ENCODE peak calls at places on chromosomes 12 and 14, in eight cellular contexts. Q, B, U, E, X, P, O and K are unnamed samples.

GRCh38 chr14:40312296-40312695 is 880.1 kb upstream of the FBXO33 start:
- DNase-seq in Q (no peak), B (no peak), U (no peak), E (no peak), X (no peak), P (no peak), O (no peak), K (no peak)

GRCh38 chr12:3629082-3629830 is 123.7 kb downstream of the CRACR2A start:
- DNase-seq in Q (no peak), B (no peak), U (no peak), E (no peak), X (no peak), P (no peak), O (no peak), K (no peak)

GRCh38 chr12:2936301-2936700 is 22.9 kb upstream of the TEAD4 start:
- DNase-seq in Q (no peak), B (no peak), U (no peak), E (no peak), X (no peak), P (no peak), O (no peak), K (no peak)

GRCh38 chr12:46164186-46164585 is 104.7 kb downstream of the SLC38A1 start:
- DNase-seq in Q (no peak), B (no peak), U (no peak), E (no peak), X (no peak), P (no peak), O (no peak), K (no peak)

GRCh38 chr12:6554168-6554989 is 1.5 kb downstream of the IFFO1 start:
- DNase-seq in Q (peak; percentile 79), B (peak; percentile 81), U (peak; percentile 91), E (peak; percentile 80), X (peak; percentile 87), P (peak; percentile 75), O (peak; percentile 90), K (peak; percentile 87)

GRCh38 chr12:67067453-67068203 is 201.5 kb upstream of the CAND1 start:
- DNase-seq in Q (no peak), B (no peak), U (no peak), E (no peak), X (no peak), P (no peak), O (no peak), K (no peak)

GRCh38 chr12:49553512-49554088 is 14.3 kb downstream of the MCRS1 start:
- DNase-seq in Q (no peak), B (no peak), U (peak; percentile 81), E (peak; percentile 44), X (peak; percentile 34), P (peak; percentile 65), O (no peak), K (no peak)

GRCh38 chr12:104825408-104825807 is 132.7 kb downstream of the SLC41A2 start:
- DNase-seq in Q (no peak), B (no peak), U (peak; percentile 17), E (no peak), X (peak; percentile 8), P (no peak), O (no peak), K (no peak)

GRCh38 chr14:63857467-63858030 is 4.7 kb downstream of the SYNE2 start:
- DNase-seq in Q (no peak), B (no peak), U (no peak), E (no peak), X (no peak), P (no peak), O (no peak), K (no peak)

GRCh38 chr12:5718073-5718472 is 227.0 kb downstream of the ANO2 start:
- DNase-seq in Q (no peak), B (no peak), U (no peak), E (no peak), X (no peak), P (no peak), O (peak; percentile 3), K (no peak)

GRCh38 chr14:69313176-69313575 is 53.2 kb downstream of the GALNT16 start:
- DNase-seq in Q (no peak), B (no peak), U (no peak), E (no peak), X (no peak), P (no peak), O (no peak), K (no peak)

GRCh38 chr14:94751956-94752355 is 18.0 kb downstream of the GSC start:
- DNase-seq in Q (no peak), B (no peak), U (no peak), E (no peak), X (no peak), P (no peak), O (no peak), K (no peak)

GRCh38 chr14:99467338-99468075 is 13.2 kb downstream of the SETD3 start:
- DNase-seq in Q (no peak), B (no peak), U (no peak), E (peak; percentile 15), X (peak; percentile 3), P (no peak), O (no peak), K (no peak)

GRCh38 chr12:68067762-68068376 is 78.6 kb downstream of the IFNG-AS1 start:
- DNase-seq in Q (no peak), B (no peak), U (peak; percentile 37), E (no peak), X (peak; percentile 15), P (no peak), O (no peak), K (no peak)

GRCh38 chr14:63692309-63693020 is 35.4 kb downstream of the SGPP1 start:
- DNase-seq in Q (no peak), B (no peak), U (no peak), E (no peak), X (no peak), P (no peak), O (no peak), K (no peak)

GRCh38 chr12:18955594-18955993 is 173.9 kb upstream of the PLEKHA5 start:
- DNase-seq in Q (no peak), B (no peak), U (no peak), E (no peak), X (no peak), P (no peak), O (no peak), K (no peak)

GRCh38 chr14:25411933-25412757 is 362.2 kb upstream of the STXBP6 start:
- DNase-seq in Q (no peak), B (no peak), U (peak; percentile 18), E (no peak), X (peak; percentile 47), P (peak; percentile 10), O (no peak), K (no peak)

GRCh38 chr14:37566811-37567371 is 28.2 kb downstream of the FOXA1 start:
- DNase-seq in Q (no peak), B (no peak), U (no peak), E (peak; percentile 80), X (no peak), P (no peak), O (no peak), K (no peak)

GRCh38 chr12:14403711-14404164 is 38.3 kb downstream of the ATF7IP start:
- DNase-seq in Q (no peak), B (no peak), U (peak; percentile 52), E (peak; percentile 77), X (peak; percentile 92), P (peak; percentile 51), O (no peak), K (no peak)

GRCh38 chr14:75837151-75837787 is 144.5 kb downstream of the TGFB3 start:
- DNase-seq in Q (no peak), B (no peak), U (no peak), E (no peak), X (no peak), P (no peak), O (no peak), K (no peak)

GRCh38 chr12:74418573-74418972 is 119.1 kb upstream of the ATXN7L3B start:
- DNase-seq in Q (no peak), B (no peak), U (no peak), E (no peak), X (no peak), P (no peak), O (no peak), K (no peak)

DNA sequence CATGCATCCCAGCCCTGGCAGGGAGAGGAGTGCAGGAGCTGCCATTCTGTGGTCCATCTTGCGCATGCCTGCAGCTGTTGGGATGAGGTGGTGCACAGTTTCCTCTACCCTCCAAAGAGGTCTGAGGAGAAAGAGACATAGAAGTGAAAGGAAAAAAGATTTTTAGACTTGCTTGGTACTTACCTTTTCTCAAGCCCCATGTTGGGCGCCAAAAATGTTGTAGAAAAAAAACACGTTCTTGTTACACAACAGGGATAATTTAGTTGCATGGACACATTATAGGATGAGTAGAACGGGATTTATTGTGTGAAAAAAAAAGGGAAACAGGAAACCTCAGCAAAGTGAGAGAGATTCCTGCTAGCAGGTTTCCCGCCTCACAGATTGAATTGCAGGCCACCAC is 244.4 kb upstream of the GARIN2 start:
- DNase-seq in Q (no peak), B (no peak), U (peak; percentile 24), E (peak; percentile 10), X (peak; percentile 42), P (no peak), O (no peak), K (no peak)
- H3K9me3 ChIP-seq in Q (peaks cover 27% of the 10 kb centered on the region), B (peaks cover 37% of the 10 kb centered on the region), U (peaks cover 25% of the 10 kb centered on the region), E (peaks cover 8% of the 10 kb centered on the region), X (peaks cover 37% of the 10 kb centered on the region), P (no peaks in the 10 kb centered on the region), O (peaks cover 17% of the 10 kb centered on the region), K (peaks cover 47% of the 10 kb centered on the region)

DNA sequence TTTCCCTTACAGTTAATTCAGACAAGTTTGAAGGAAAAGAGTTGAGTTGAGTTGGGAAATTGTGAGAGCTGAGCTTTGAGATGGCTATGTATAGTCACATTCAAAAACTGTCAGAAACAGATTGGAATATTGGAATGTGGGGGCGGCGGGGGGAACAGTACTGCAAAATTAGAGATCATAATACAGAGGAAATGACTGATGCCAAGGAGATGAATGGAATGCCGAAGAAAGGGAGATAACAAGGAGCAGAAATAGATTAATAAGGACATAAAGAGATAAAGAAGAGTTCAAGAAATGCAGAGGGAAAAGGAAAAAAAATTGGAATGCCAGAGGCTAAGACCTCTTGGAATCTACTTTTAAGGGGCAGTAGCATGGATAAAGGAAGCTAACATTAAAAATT is 3.2 kb upstream of the OR4K5 start:
- DNase-seq in Q (no peak), B (no peak), U (no peak), E (no peak), X (no peak), P (no peak), O (no peak), K (no peak)
- H3K9me3 ChIP-seq in Q (no peaks in the 10 kb centered on the region), B (no peaks in the 10 kb centered on the region), U (no peaks in the 10 kb centered on the region), E (peaks cover 6% of the 10 kb centered on the region), X (no peaks in the 10 kb centered on the region), P (no peaks in the 10 kb centered on the region), O (no peaks in the 10 kb centered on the region), K (no peaks in the 10 kb centered on the region)

GRCh38 chr12:69238589-69239285 is 632 bp upstream of the CPSF6 start:
- DNase-seq in Q (no peak), B (no peak), U (peak; percentile 7), E (no peak), X (no peak), P (no peak), O (no peak), K (no peak)
- H3K9me3 ChIP-seq in Q (no peaks in the 10 kb centered on the region), B (no peaks in the 10 kb centered on the region), U (no peaks in the 10 kb centered on the region), E (no peaks in the 10 kb centered on the region), X (no peaks in the 10 kb centered on the region), P (no peaks in the 10 kb centered on the region), O (peaks cover 7% of the 10 kb centered on the region), K (no peaks in the 10 kb centered on the region)

DNA sequence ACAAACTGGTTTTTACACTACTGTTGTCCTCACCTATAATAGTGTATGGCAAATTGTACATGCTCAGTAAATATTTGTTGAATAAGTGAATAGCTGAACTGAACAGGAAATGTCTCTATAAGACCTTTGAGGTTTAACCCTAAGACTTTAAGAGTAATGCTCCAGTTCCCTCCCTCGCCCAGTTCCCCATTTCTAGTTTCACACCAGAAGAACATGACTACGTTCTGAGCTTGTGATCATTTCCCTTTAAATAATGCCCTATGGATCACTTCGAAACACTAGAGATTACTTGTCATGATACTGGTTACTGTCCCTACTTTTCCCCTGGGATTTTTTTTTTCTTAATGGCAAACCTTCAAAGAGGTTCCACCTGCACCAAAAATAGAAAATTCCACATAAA is 69.3 kb downstream of the PRKD1 start:
- DNase-seq in Q (no peak), B (no peak), U (peak; percentile 1), E (no peak), X (no peak), P (peak; percentile 46), O (no peak), K (peak; percentile 60)
- H3K9me3 ChIP-seq in Q (no peaks in the 10 kb centered on the region), B (no peaks in the 10 kb centered on the region), U (no peaks in the 10 kb centered on the region), E (no peaks in the 10 kb centered on the region), X (peaks cover 6% of the 10 kb centered on the region), P (no peaks in the 10 kb centered on the region), O (no peaks in the 10 kb centered on the region), K (no peaks in the 10 kb centered on the region)